ENCODE peak calls at places on chromosomes 2 and 18, in eight cellular contexts. One of them, this sample, is unnamed.

GRCh38 chr2:137929504-137929886 is 34.8 kb upstream of the HNMT start:
- DNase-seq in pancreas: no peak
- DNase-seq in SK-N-SH: peak; percentile 0
- DNase-seq in sigmoid colon: no peak
- DNase-seq in HCT116: no peak
- DNase-seq in tibial artery: no peak
- DNase-seq in OCI-LY7: no peak
- DNase-seq in thoracic aorta: no peak
- DNase-seq in this sample: no peak

GRCh38 chr2:120538691-120539420 is 192.9 kb downstream of the INHBB start:
- DNase-seq in pancreas: no peak
- DNase-seq in SK-N-SH: no peak
- DNase-seq in sigmoid colon: no peak
- DNase-seq in HCT116: no peak
- DNase-seq in tibial artery: no peak
- DNase-seq in OCI-LY7: no peak
- DNase-seq in thoracic aorta: no peak
- DNase-seq in this sample: no peak

GRCh38 chr18:2997846-2998599 is 14.9 kb downstream of the LPIN2 start:
- DNase-seq in pancreas: no peak
- DNase-seq in SK-N-SH: no peak
- DNase-seq in sigmoid colon: no peak
- DNase-seq in HCT116: no peak
- DNase-seq in tibial artery: peak; percentile 80
- DNase-seq in OCI-LY7: no peak
- DNase-seq in thoracic aorta: no peak
- DNase-seq in this sample: no peak

GRCh38 chr2:224947566-224947965 is 94.7 kb downstream of the DOCK10 start:
- DNase-seq in pancreas: no peak
- DNase-seq in SK-N-SH: no peak
- DNase-seq in sigmoid colon: no peak
- DNase-seq in HCT116: no peak
- DNase-seq in tibial artery: no peak
- DNase-seq in OCI-LY7: peak; percentile 72
- DNase-seq in thoracic aorta: no peak
- DNase-seq in this sample: peak; percentile 52

GRCh38 chr18:79787527-79788095 is 10.1 kb upstream of the KCNG2 start:
- DNase-seq in pancreas: no peak
- DNase-seq in SK-N-SH: no peak
- DNase-seq in sigmoid colon: peak; percentile 42
- DNase-seq in HCT116: no peak
- DNase-seq in tibial artery: no peak
- DNase-seq in OCI-LY7: no peak
- DNase-seq in thoracic aorta: no peak
- DNase-seq in this sample: no peak

GRCh38 chr2:159265171-159265576 is 21.3 kb downstream of the WDSUB1 start:
- DNase-seq in pancreas: no peak
- DNase-seq in SK-N-SH: no peak
- DNase-seq in sigmoid colon: no peak
- DNase-seq in HCT116: peak; percentile 59
- DNase-seq in tibial artery: no peak
- DNase-seq in OCI-LY7: no peak
- DNase-seq in thoracic aorta: no peak
- DNase-seq in this sample: no peak

GRCh38 chr18:31736630-31737029 is 24.1 kb downstream of the SLC25A52 start:
- DNase-seq in pancreas: no peak
- DNase-seq in SK-N-SH: no peak
- DNase-seq in sigmoid colon: no peak
- DNase-seq in HCT116: no peak
- DNase-seq in tibial artery: no peak
- DNase-seq in OCI-LY7: peak; percentile 6
- DNase-seq in thoracic aorta: no peak
- DNase-seq in this sample: no peak

GRCh38 chr2:182913064-182913463 is 46.6 kb upstream of the FRZB start:
- DNase-seq in pancreas: no peak
- DNase-seq in SK-N-SH: no peak
- DNase-seq in sigmoid colon: no peak
- DNase-seq in HCT116: no peak
- DNase-seq in tibial artery: no peak
- DNase-seq in OCI-LY7: no peak
- DNase-seq in thoracic aorta: no peak
- DNase-seq in this sample: no peak

GRCh38 chr2:54904836-54905235 is 145.4 kb downstream of the RTN4 start:
- DNase-seq in pancreas: peak; percentile 16
- DNase-seq in SK-N-SH: no peak
- DNase-seq in sigmoid colon: no peak
- DNase-seq in HCT116: peak; percentile 26
- DNase-seq in tibial artery: no peak
- DNase-seq in OCI-LY7: no peak
- DNase-seq in thoracic aorta: no peak
- DNase-seq in this sample: no peak

GRCh38 chr18:57434177-57434535 is 1.0 kb upstream of the ONECUT2 start:
- DNase-seq in pancreas: no peak
- DNase-seq in SK-N-SH: no peak
- DNase-seq in sigmoid colon: no peak
- DNase-seq in HCT116: no peak
- DNase-seq in tibial artery: no peak
- DNase-seq in OCI-LY7: no peak
- DNase-seq in thoracic aorta: no peak
- DNase-seq in this sample: no peak

GRCh38 chr18:55695091-55695490 is 107.1 kb upstream of the TCF4 start:
- DNase-seq in pancreas: no peak
- DNase-seq in SK-N-SH: no peak
- DNase-seq in sigmoid colon: no peak
- DNase-seq in HCT116: no peak
- DNase-seq in tibial artery: no peak
- DNase-seq in OCI-LY7: no peak
- DNase-seq in thoracic aorta: no peak
- DNase-seq in this sample: no peak

GRCh38 chr2:74436804-74437695 is 4.7 kb downstream of the RTKN start:
- DNase-seq in pancreas: no peak
- DNase-seq in SK-N-SH: no peak
- DNase-seq in sigmoid colon: no peak
- DNase-seq in HCT116: no peak
- DNase-seq in tibial artery: no peak
- DNase-seq in OCI-LY7: peak; percentile 37
- DNase-seq in thoracic aorta: no peak
- DNase-seq in this sample: no peak

GRCh38 chr18:63365909-63366269 is 1.1 kb downstream of the KDSR start:
- DNase-seq in pancreas: no peak
- DNase-seq in SK-N-SH: peak; percentile 22
- DNase-seq in sigmoid colon: no peak
- DNase-seq in HCT116: no peak
- DNase-seq in tibial artery: no peak
- DNase-seq in OCI-LY7: peak; percentile 8
- DNase-seq in thoracic aorta: no peak
- DNase-seq in this sample: no peak

GRCh38 chr2:118855451-118856279 is 8.2 kb upstream of the EN1 start:
- DNase-seq in pancreas: peak; percentile 67
- DNase-seq in SK-N-SH: peak; percentile 93
- DNase-seq in sigmoid colon: peak; percentile 84
- DNase-seq in HCT116: peak; percentile 53
- DNase-seq in tibial artery: peak; percentile 83
- DNase-seq in OCI-LY7: peak; percentile 70
- DNase-seq in thoracic aorta: peak; percentile 27
- DNase-seq in this sample: peak; percentile 84
- H3K4me3 ChIP-seq in pancreas: peak overlapping the region; percentile 30
- H3K4me3 ChIP-seq in SK-N-SH: peak overlapping the region; percentile 65
- H3K4me3 ChIP-seq in sigmoid colon: peak overlapping the region; percentile 23
- H3K4me3 ChIP-seq in HCT116: peak overlapping the region; percentile 40
- H3K4me3 ChIP-seq in tibial artery: peak overlapping the region; percentile 4
- H3K4me3 ChIP-seq in OCI-LY7: peak overlapping the region; percentile 39
- H3K4me3 ChIP-seq in thoracic aorta: peak overlapping the region; percentile 57
- H3K4me3 ChIP-seq in this sample: peak overlapping the region; percentile 33

GRCh38 chr2:46703588-46703987 is 212.0 kb downstream of the MCFD2 start:
- DNase-seq in pancreas: no peak
- DNase-seq in SK-N-SH: no peak
- DNase-seq in sigmoid colon: no peak
- DNase-seq in HCT116: no peak
- DNase-seq in tibial artery: no peak
- DNase-seq in OCI-LY7: no peak
- DNase-seq in thoracic aorta: no peak
- DNase-seq in this sample: no peak
- H3K4me1 ChIP-seq in pancreas: peaks cover 38% of the 10 kb centered on the region
- H3K4me1 ChIP-seq in SK-N-SH: peaks cover 29% of the 10 kb centered on the region
- H3K4me1 ChIP-seq in sigmoid colon: no peaks in the 10 kb centered on the region
- H3K4me1 ChIP-seq in HCT116: peaks cover 12% of the 10 kb centered on the region
- H3K4me1 ChIP-seq in tibial artery: peaks cover 70% of the 10 kb centered on the region
- H3K4me1 ChIP-seq in OCI-LY7: peaks cover 8% of the 10 kb centered on the region
- H3K4me1 ChIP-seq in thoracic aorta: peaks cover 67% of the 10 kb centered on the region
- H3K4me1 ChIP-seq in this sample: peaks cover 50% of the 10 kb centered on the region

GRCh38 chr2:118849226-118850170 is 2.0 kb upstream of the EN1 start:
- DNase-seq in pancreas: no peak
- DNase-seq in SK-N-SH: no peak
- DNase-seq in sigmoid colon: no peak
- DNase-seq in HCT116: no peak
- DNase-seq in tibial artery: no peak
- DNase-seq in OCI-LY7: no peak
- DNase-seq in thoracic aorta: no peak
- DNase-seq in this sample: no peak

GRCh38 chr2:118851650-118852049 is 4.2 kb upstream of the EN1 start:
- DNase-seq in pancreas: no peak
- DNase-seq in SK-N-SH: no peak
- DNase-seq in sigmoid colon: no peak
- DNase-seq in HCT116: no peak
- DNase-seq in tibial artery: no peak
- DNase-seq in OCI-LY7: no peak
- DNase-seq in thoracic aorta: no peak
- DNase-seq in this sample: no peak

GRCh38 chr2:118850901-118851268 is 3.4 kb upstream of the EN1 start:
- DNase-seq in pancreas: no peak
- DNase-seq in SK-N-SH: no peak
- DNase-seq in sigmoid colon: no peak
- DNase-seq in HCT116: no peak
- DNase-seq in tibial artery: no peak
- DNase-seq in OCI-LY7: no peak
- DNase-seq in thoracic aorta: no peak
- DNase-seq in this sample: no peak

GRCh38 chr2:118848381-118849225 is 1.2 kb upstream of the EN1 start:
- DNase-seq in pancreas: no peak
- DNase-seq in SK-N-SH: peak; percentile 32
- DNase-seq in sigmoid colon: no peak
- DNase-seq in HCT116: no peak
- DNase-seq in tibial artery: no peak
- DNase-seq in OCI-LY7: no peak
- DNase-seq in thoracic aorta: no peak
- DNase-seq in this sample: no peak

GRCh38 chr2:118850171-118850900 is 2.9 kb upstream of the EN1 start:
- DNase-seq in pancreas: no peak
- DNase-seq in SK-N-SH: no peak
- DNase-seq in sigmoid colon: no peak
- DNase-seq in HCT116: no peak
- DNase-seq in tibial artery: no peak
- DNase-seq in OCI-LY7: no peak
- DNase-seq in thoracic aorta: no peak
- DNase-seq in this sample: peak; percentile 36
- H3K4me3 ChIP-seq in pancreas: no peak overlapping the region
- H3K4me3 ChIP-seq in SK-N-SH: no peak overlapping the region
- H3K4me3 ChIP-seq in sigmoid colon: no peak overlapping the region
- H3K4me3 ChIP-seq in HCT116: no peak overlapping the region
- H3K4me3 ChIP-seq in tibial artery: no peak overlapping the region
- H3K4me3 ChIP-seq in OCI-LY7: no peak overlapping the region
- H3K4me3 ChIP-seq in thoracic aorta: no peak overlapping the region
- H3K4me3 ChIP-seq in this sample: no peak overlapping the region

DNA sequence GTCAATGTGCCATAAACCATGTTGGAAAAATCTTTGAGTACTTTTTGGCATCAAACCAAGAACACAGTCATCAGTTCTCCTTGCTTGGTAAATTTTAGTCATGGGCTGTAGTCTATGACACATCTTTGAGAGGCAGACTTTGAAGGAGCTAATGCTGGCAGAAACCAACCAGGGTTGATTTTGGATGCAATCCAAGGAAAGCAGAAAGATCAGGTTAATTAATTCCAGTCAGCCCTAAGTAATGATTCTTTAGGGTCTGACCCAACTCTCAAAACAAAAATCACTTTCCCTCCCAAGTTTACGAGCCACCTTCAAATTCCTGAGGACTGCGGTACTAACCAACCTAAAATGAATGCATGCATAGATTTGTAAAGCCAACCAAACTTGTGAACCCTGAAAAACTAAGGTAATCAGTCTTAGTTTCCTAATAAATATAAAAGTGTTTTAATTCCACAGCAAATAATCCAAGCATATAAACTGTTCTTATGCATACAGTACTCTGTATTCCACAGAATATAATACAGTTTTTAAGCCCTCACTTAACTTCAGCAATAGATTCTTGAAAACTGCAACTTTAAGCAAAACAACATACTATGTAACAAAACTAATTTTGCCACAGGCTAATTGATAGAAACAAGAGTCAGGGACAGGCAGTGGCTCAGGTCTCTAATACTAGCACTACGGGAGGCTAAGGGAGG is 22.0 kb downstream of the AP1S3 start:
- DNase-seq in pancreas: no peak
- DNase-seq in SK-N-SH: peak; percentile 26
- DNase-seq in sigmoid colon: no peak
- DNase-seq in HCT116: peak; percentile 100
- DNase-seq in tibial artery: no peak
- DNase-seq in OCI-LY7: no peak
- DNase-seq in thoracic aorta: no peak
- DNase-seq in this sample: peak; percentile 55
- H3K4me1 ChIP-seq in pancreas: peaks cover 11% of the 10 kb centered on the region
- H3K4me1 ChIP-seq in SK-N-SH: peaks cover 43% of the 10 kb centered on the region
- H3K4me1 ChIP-seq in sigmoid colon: no peaks in the 10 kb centered on the region
- H3K4me1 ChIP-seq in HCT116: peaks cover 85% of the 10 kb centered on the region
- H3K4me1 ChIP-seq in tibial artery: peaks cover 18% of the 10 kb centered on the region
- H3K4me1 ChIP-seq in OCI-LY7: peaks cover 70% of the 10 kb centered on the region
- H3K4me1 ChIP-seq in thoracic aorta: peaks cover 19% of the 10 kb centered on the region
- H3K4me1 ChIP-seq in this sample: peaks cover 20% of the 10 kb centered on the region

GRCh38 chr2:98807221-98807620 is 76.3 kb upstream of the MGAT4A start:
- DNase-seq in pancreas: no peak
- DNase-seq in SK-N-SH: no peak
- DNase-seq in sigmoid colon: no peak
- DNase-seq in HCT116: no peak
- DNase-seq in tibial artery: no peak
- DNase-seq in OCI-LY7: no peak
- DNase-seq in thoracic aorta: no peak
- DNase-seq in this sample: no peak

GRCh38 chr2:98809116-98809515 is 78.2 kb upstream of the MGAT4A start:
- DNase-seq in pancreas: no peak
- DNase-seq in SK-N-SH: no peak
- DNase-seq in sigmoid colon: no peak
- DNase-seq in HCT116: no peak
- DNase-seq in tibial artery: no peak
- DNase-seq in OCI-LY7: no peak
- DNase-seq in thoracic aorta: no peak
- DNase-seq in this sample: no peak

GRCh38 chr2:98810588-98810928 is 79.6 kb upstream of the MGAT4A start:
- DNase-seq in pancreas: no peak
- DNase-seq in SK-N-SH: no peak
- DNase-seq in sigmoid colon: no peak
- DNase-seq in HCT116: no peak
- DNase-seq in tibial artery: no peak
- DNase-seq in OCI-LY7: no peak
- DNase-seq in thoracic aorta: no peak
- DNase-seq in this sample: no peak

GRCh38 chr2:98808546-98808945 is 77.6 kb upstream of the MGAT4A start:
- DNase-seq in pancreas: no peak
- DNase-seq in SK-N-SH: no peak
- DNase-seq in sigmoid colon: no peak
- DNase-seq in HCT116: no peak
- DNase-seq in tibial artery: no peak
- DNase-seq in OCI-LY7: no peak
- DNase-seq in thoracic aorta: no peak
- DNase-seq in this sample: no peak

GRCh38 chr2:98809878-98810587 is 79.1 kb upstream of the MGAT4A start:
- DNase-seq in pancreas: no peak
- DNase-seq in SK-N-SH: no peak
- DNase-seq in sigmoid colon: no peak
- DNase-seq in HCT116: no peak
- DNase-seq in tibial artery: no peak
- DNase-seq in OCI-LY7: no peak
- DNase-seq in thoracic aorta: no peak
- DNase-seq in this sample: no peak
- H3K4me3 ChIP-seq in pancreas: no peak overlapping the region
- H3K4me3 ChIP-seq in SK-N-SH: no peak overlapping the region
- H3K4me3 ChIP-seq in sigmoid colon: no peak overlapping the region
- H3K4me3 ChIP-seq in HCT116: no peak overlapping the region
- H3K4me3 ChIP-seq in tibial artery: no peak overlapping the region
- H3K4me3 ChIP-seq in OCI-LY7: no peak overlapping the region
- H3K4me3 ChIP-seq in thoracic aorta: no peak overlapping the region
- H3K4me3 ChIP-seq in this sample: no peak overlapping the region

This sample was measured in SJSA1.